ENCODE peak calls at places on chromosomes 11 and 22, in eight cellular contexts. M, T, D, P, C, J, V and G are unnamed samples.

GRCh38 chr11:4541071-4541470 is 3.9 kb upstream of the OR52M1 start:
- DNase-seq in M (no peak), J (no peak), D (no peak), T (no peak), P (no peak), C (no peak), V (no peak), G (no peak)

GRCh38 chr11:96147186-96147585 is 195.8 kb downstream of the MAML2 start:
- DNase-seq in M (no peak), V (no peak), J (no peak), D (no peak), T (no peak), P (no peak), C (no peak), G (no peak)

GRCh38 chr11:10087186-10087585 is 206.8 kb downstream of the SBF2 start:
- DNase-seq in C (no peak), V (no peak), D (no peak), P (no peak), M (no peak), J (no peak), T (no peak), G (no peak)

GRCh38 chr11:46671958-46672315 is 28.5 kb downstream of the ARHGAP1 start:
- DNase-seq in C (no peak), P (no peak), D (no peak), J (no peak), M (no peak), V (no peak), T (no peak), G (peak; percentile 35)

GRCh38 chr22:10961043-10961860 is 4566.7 kb upstream of the OR11H1 start:
- DNase-seq in M (no peak), P (no peak), V (peak; percentile 78), C (no peak), D (no peak), J (no peak), T (peak; percentile 16), G (no peak)

GRCh38 chr11:36469063-36469462 is 41.0 kb downstream of the TRAF6 start:
- DNase-seq in P (peak; percentile 26), T (no peak), D (no peak), M (no peak), C (no peak), J (no peak), V (no peak), G (no peak)

GRCh38 chr22:45096256-45096907 is 67.3 kb upstream of the NUP50 start:
- DNase-seq in M (peak; percentile 54), V (no peak), C (peak; percentile 11), T (no peak), P (peak; percentile 52), J (peak; percentile 68), D (peak; percentile 75), G (no peak)

GRCh38 chr11:1120532-1121342 is 37.0 kb upstream of the MUC5AC start:
- DNase-seq in M (peak; percentile 8), C (no peak), P (no peak), D (no peak), J (no peak), T (no peak), V (peak; percentile 69), G (no peak)

GRCh38 chr11:73995731-73996130 is 13.1 kb upstream of the UCP2 start:
- DNase-seq in T (peak; percentile 40), C (no peak), M (no peak), J (no peak), P (no peak), D (no peak), V (no peak), G (no peak)

GRCh38 chr11:113873241-113873626 is 2.1 kb downstream of the USP28 start:
- DNase-seq in J (no peak), D (no peak), V (no peak), P (no peak), C (no peak), T (no peak), M (no peak), G (no peak)

GRCh38 chr11:22780914-22781593 is 48.5 kb downstream of the SVIP start:
- DNase-seq in P (no peak), M (no peak), D (no peak), C (no peak), J (no peak), V (no peak), T (no peak), G (no peak)

GRCh38 chr22:20001082-20001638 is 15.5 kb downstream of the ARVCF start:
- DNase-seq in T (no peak), M (no peak), D (no peak), P (no peak), V (peak; percentile 53), J (no peak), C (no peak), G (no peak)

GRCh38 chr11:13315517-13316432 is 38.2 kb downstream of the BMAL1 start:
- DNase-seq in D (no peak), M (no peak), V (no peak), T (no peak), J (no peak), P (no peak), C (no peak), G (no peak)

GRCh38 chr11:117834838-117835443 is 10.4 kb upstream of the FXYD2 start:
- DNase-seq in C (no peak), P (no peak), D (no peak), M (no peak), T (no peak), V (no peak), J (no peak), G (no peak)

GRCh38 chr11:117786099-117786870 is 10.7 kb downstream of the DSCAML1 start:
- DNase-seq in T (no peak), P (no peak), C (no peak), M (no peak), D (no peak), J (no peak), V (no peak), G (no peak)

GRCh38 chr22:42396621-42397331 is 35.4 kb downstream of the NFAM1 start:
- DNase-seq in C (no peak), J (no peak), P (peak; percentile 12), M (no peak), D (peak; percentile 67), V (peak; percentile 92), T (no peak), G (no peak)

GRCh38 chr11:68692115-68692514 is 7.8 kb downstream of the GAL start:
- DNase-seq in V (no peak), C (no peak), D (no peak), P (no peak), M (no peak), T (no peak), J (no peak), G (no peak)

GRCh38 chr11:5136246-5136645 is 1.9 kb downstream of the OR52A5 start:
- DNase-seq in D (no peak), T (no peak), V (no peak), J (no peak), P (no peak), M (no peak), C (no peak), G (no peak)

GRCh38 chr11:96341237-96342130 is 1.5 kb downstream of the MAML2 start:
- DNase-seq in D (peak; percentile 51), M (peak; percentile 12), V (peak; percentile 91), P (peak; percentile 61), T (peak; percentile 50), J (no peak), C (no peak), G (peak; percentile 83)

GRCh38 chr11:9386901-9387300 is 2.4 kb downstream of the IPO7 start:
- DNase-seq in M (no peak), C (no peak), D (no peak), T (no peak), V (no peak), J (peak; percentile 61), P (no peak), G (no peak)

GRCh38 chr11:9092846-9093778 is 1.7 kb upstream of the SCUBE2 start:
- DNase-seq in M (no peak), C (no peak), T (no peak), D (no peak), V (no peak), P (no peak), J (peak; percentile 44), G (no peak)

GRCh38 chr22:41488596-41489385 is 19.9 kb downstream of the ACO2 start:
- DNase-seq in V (no peak), T (no peak), D (no peak), C (no peak), M (no peak), J (no peak), P (no peak), G (no peak)

GRCh38 chr11:64092119-64092760 is 56.5 kb downstream of the FLRT1 start:
- DNase-seq in M (no peak), J (no peak), C (no peak), D (no peak), V (no peak), P (no peak), T (no peak), G (peak; percentile 74)

GRCh38 chr22:30742291-30743256 is 47.9 kb downstream of the OSBP2 start:
- DNase-seq in M (no peak), T (no peak), P (no peak), J (no peak), C (no peak), V (no peak), D (no peak), G (no peak)

GRCh38 chr22:17777005-17777716 is 2.9 kb upstream of the BID start:
- DNase-seq in D (peak; percentile 82), M (no peak), P (peak; percentile 72), T (peak; percentile 59), J (peak; percentile 87), V (peak; percentile 93), C (peak; percentile 68), G (peak; percentile 79)

GRCh38 chr11:8232849-8233606 is 30.6 kb downstream of the LMO1 start:
- DNase-seq in V (peak; percentile 31), J (no peak), T (no peak), D (no peak), P (no peak), M (no peak), C (no peak), G (peak; percentile 55)

GRCh38 chr11:86916330-86916729 is 38.9 kb downstream of the FZD4 start:
- DNase-seq in M (no peak), D (no peak), J (no peak), C (no peak), P (no peak), T (no peak), V (no peak), G (no peak)

GRCh38 chr22:26632422-26633155 is 10.8 kb downstream of the CRYBA4 start:
- DNase-seq in D (no peak), C (no peak), T (no peak), J (no peak), M (no peak), V (no peak), P (no peak), G (no peak)

GRCh38 chr11:122685041-122685440 is 29.5 kb downstream of the UBASH3B start:
- DNase-seq in C (no peak), T (no peak), D (no peak), J (no peak), V (no peak), M (no peak), P (no peak), G (no peak)

GRCh38 chr11:74325649-74326645 is 14.5 kb upstream of the P4HA3 start:
- DNase-seq in D (no peak), J (no peak), T (no peak), P (no peak), V (no peak), C (no peak), M (no peak), G (peak; percentile 77)

GRCh38 chr11:68040121-68040956 is 1.5 kb downstream of the TCIRG1 start:
- DNase-seq in P (peak; percentile 62), V (peak; percentile 93), C (peak; percentile 52), M (no peak), J (peak; percentile 54), T (no peak), D (peak; percentile 86), G (peak; percentile 87)

GRCh38 chr11:6298605-6299004 is 21.7 kb downstream of the CAVIN3 start:
- DNase-seq in P (peak; percentile 30), V (no peak), M (peak; percentile 33), J (peak; percentile 4), T (no peak), C (no peak), D (no peak), G (peak; percentile 65)

GRCh38 chr11:74418509-74418895 is 20.3 kb upstream of the PGM2L1 start:
- DNase-seq in T (no peak), C (no peak), M (no peak), D (no peak), V (no peak), J (no peak), P (no peak), G (no peak)

GRCh38 chr11:4551346-4551979 is 6.5 kb downstream of the OR52M1 start:
- DNase-seq in J (peak; percentile 43), D (peak; percentile 14), C (no peak), V (no peak), M (no peak), T (no peak), P (no peak), G (no peak)